ENCODE peak calls at places on chromosomes 4 and X, in four cellular contexts. One of them, this sample, is unnamed.

GRCh38 chrX:926070-926469 is 286.4 kb downstream of the CRLF2 start:
- DNase-seq in H1: no peak
- DNase-seq in HepG2: no peak
- DNase-seq in GM12878: no peak
- DNase-seq in this sample: no peak

GRCh38 chr4:86497131-86497530 is 97.0 kb upstream of the PTPN13 start:
- DNase-seq in H1: no peak
- DNase-seq in HepG2: no peak
- DNase-seq in GM12878: peak
- DNase-seq in this sample: no peak

GRCh38 chr4:108337923-108338322 is 169.2 kb upstream of the LEF1 start:
- DNase-seq in H1: no peak
- DNase-seq in HepG2: peak
- DNase-seq in GM12878: no peak
- DNase-seq in this sample: peak

GRCh38 chr4:72665376-72665978 is 96.5 kb upstream of the ADAMTS3 start:
- DNase-seq in H1: no peak
- DNase-seq in HepG2: no peak
- DNase-seq in GM12878: no peak
- DNase-seq in this sample: no peak

GRCh38 chrX:10516781-10517322 is 103.5 kb downstream of the MID1 start:
- DNase-seq in H1: no peak
- DNase-seq in HepG2: no peak
- DNase-seq in GM12878: no peak
- DNase-seq in this sample: no peak

GRCh38 chr4:124631760-124632159 is 80.8 kb downstream of the ANKRD50 start:
- DNase-seq in H1: no peak
- DNase-seq in HepG2: no peak
- DNase-seq in GM12878: no peak
- DNase-seq in this sample: no peak

GRCh38 chr4:153799708-153800074 is 10.8 kb upstream of the SFRP2 start:
- DNase-seq in H1: no peak
- DNase-seq in HepG2: no peak
- DNase-seq in GM12878: no peak
- DNase-seq in this sample: no peak

GRCh38 chr4:1010522-1011021 is 854 bp upstream of the FGFRL1 start:
- DNase-seq in H1: no peak
- DNase-seq in HepG2: no peak
- DNase-seq in GM12878: no peak
- DNase-seq in this sample: no peak

GRCh38 chrX:13570245-13570573 is 808 bp downstream of the EGFL6 start:
- DNase-seq in H1: no peak
- DNase-seq in HepG2: no peak
- DNase-seq in GM12878: no peak
- DNase-seq in this sample: no peak

DNA sequence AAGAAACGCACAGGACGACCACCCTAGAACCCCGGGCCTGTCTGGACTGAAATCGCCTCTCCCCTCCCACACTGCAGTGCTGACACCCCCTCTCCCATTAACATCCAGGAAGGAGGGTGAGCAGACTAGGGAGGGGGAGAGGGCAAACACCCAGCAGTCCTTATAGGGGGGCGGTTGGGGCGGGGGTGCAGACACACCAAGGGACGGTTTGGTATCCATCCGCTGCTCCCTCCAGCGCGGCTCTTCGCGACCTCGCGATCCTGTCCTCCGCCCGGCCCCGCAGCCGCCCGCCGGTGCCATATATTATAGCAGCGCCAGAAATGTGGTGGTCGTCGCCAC is 411 bp upstream of the GPRASP1 start:
- DNase-seq in H1: no peak
- DNase-seq in HepG2: no peak
- DNase-seq in GM12878: no peak
- DNase-seq in this sample: no peak
- TF ChIP-seq TCF12 in H1: no peak
- TF ChIP-seq TCF12 in HepG2: no peak
- TF ChIP-seq TCF12 in GM12878: no peak
- TF ChIP-seq TCF12 in this sample: no peak

DNA sequence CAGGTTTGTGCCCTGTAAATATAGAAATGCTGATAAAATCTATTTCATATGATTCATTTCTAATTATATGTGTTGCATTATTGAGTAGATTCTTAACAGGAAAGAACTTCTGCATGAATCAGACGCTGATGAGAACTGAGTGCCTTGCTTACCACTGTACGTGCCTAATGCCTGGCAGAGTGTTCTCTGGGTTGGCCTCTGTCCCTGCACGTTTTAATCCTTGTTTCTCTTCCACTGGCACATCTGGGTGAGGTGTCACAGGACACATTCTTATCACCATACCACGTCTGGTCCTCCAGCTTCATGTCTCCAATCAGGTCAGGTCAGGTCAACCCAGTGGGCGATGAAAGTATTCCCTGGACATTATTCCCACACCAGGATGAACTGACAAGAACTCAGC is 53.6 kb downstream of the KLF3 start:
- DNase-seq in H1: no peak
- DNase-seq in HepG2: no peak
- DNase-seq in GM12878: no peak
- DNase-seq in this sample: no peak
- TF ChIP-seq MAX in H1: no peak
- TF ChIP-seq MAX in HepG2: no peak
- TF ChIP-seq MAX in GM12878: no peak
- TF ChIP-seq MAX in this sample: no peak

GRCh38 chr4:169707958-169708643 is 49.6 kb downstream of the HPF1 start:
- DNase-seq in H1: no peak
- DNase-seq in HepG2: no peak
- DNase-seq in GM12878: no peak
- DNase-seq in this sample: no peak
- TF ChIP-seq TCF12 in H1: no peak
- TF ChIP-seq TCF12 in HepG2: no peak
- TF ChIP-seq TCF12 in GM12878: no peak
- TF ChIP-seq TCF12 in this sample: no peak

GRCh38 chr4:41192136-41192535 is 22.2 kb downstream of the APBB2 start:
- DNase-seq in H1: no peak
- DNase-seq in HepG2: no peak
- DNase-seq in GM12878: no peak
- DNase-seq in this sample: no peak
- TF ChIP-seq MAX in H1: no peak
- TF ChIP-seq MAX in HepG2: no peak
- TF ChIP-seq MAX in GM12878: no peak
- TF ChIP-seq MAX in this sample: no peak

DNA sequence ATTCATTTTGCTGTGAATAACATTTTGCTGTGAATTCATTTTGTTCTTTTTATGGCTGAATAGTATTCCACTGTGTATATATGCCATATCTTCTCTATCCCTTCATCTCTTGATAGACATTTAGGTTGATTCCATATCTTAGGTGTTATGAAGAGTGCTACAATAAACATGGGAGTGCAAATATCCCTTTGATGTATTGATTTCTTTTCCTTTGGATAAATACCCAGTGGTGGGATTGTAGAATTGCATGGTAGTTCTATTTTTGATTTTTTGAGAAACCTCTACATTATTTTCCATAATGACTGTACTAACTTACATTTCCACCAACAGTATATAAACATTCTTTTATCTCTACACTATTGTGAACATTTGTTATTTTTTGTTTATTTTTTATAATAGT is 555.9 kb downstream of the PDHA2 start:
- DNase-seq in H1: no peak
- DNase-seq in HepG2: no peak
- DNase-seq in GM12878: no peak
- DNase-seq in this sample: no peak
- TF ChIP-seq TCF12 in H1: no peak
- TF ChIP-seq TCF12 in HepG2: no peak
- TF ChIP-seq TCF12 in GM12878: no peak
- TF ChIP-seq TCF12 in this sample: no peak

GRCh38 chrX:104469771-104470170 is 96.2 kb upstream of the IL1RAPL2 start:
- DNase-seq in H1: no peak
- DNase-seq in HepG2: no peak
- DNase-seq in GM12878: no peak
- DNase-seq in this sample: no peak
- TF ChIP-seq MAX in H1: no peak
- TF ChIP-seq MAX in HepG2: no peak
- TF ChIP-seq MAX in GM12878: no peak
- TF ChIP-seq MAX in this sample: no peak

DNA sequence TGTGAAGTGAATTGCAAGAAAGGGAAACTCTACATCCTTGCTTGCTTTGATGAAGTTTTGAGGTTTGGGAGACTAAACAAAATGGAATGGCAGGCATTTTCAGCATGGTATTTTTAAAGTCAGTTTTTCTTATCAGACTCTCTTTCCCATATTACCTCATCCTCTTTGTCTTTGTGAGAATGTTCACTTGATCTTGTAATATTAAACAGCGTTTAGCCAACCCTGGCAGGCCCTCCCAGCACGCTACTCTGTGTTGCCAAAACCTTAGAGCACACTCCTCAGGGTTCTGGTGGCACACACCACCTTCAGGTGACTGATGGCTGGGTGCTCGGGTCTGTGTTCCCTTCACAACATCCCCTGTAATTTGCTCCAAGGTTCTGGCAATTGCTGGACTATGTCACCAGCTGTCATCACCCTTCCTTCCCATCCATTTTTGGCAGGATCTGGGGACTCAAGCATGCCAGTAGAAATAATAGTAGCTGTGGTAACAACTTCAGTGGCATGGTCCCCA is 273.3 kb downstream of the DCTD start:
- DNase-seq in H1: no peak
- DNase-seq in HepG2: no peak
- DNase-seq in GM12878: no peak
- DNase-seq in this sample: no peak
- TF ChIP-seq TCF12 in H1: no peak
- TF ChIP-seq TCF12 in HepG2: no peak
- TF ChIP-seq TCF12 in GM12878: no peak
- TF ChIP-seq TCF12 in this sample: peak

GRCh38 chrX:47651043-47651905 is 911 bp upstream of the ELK1 start:
- DNase-seq in H1: no peak
- DNase-seq in HepG2: no peak
- DNase-seq in GM12878: no peak
- DNase-seq in this sample: no peak
- TF ChIP-seq MAX in H1: no peak
- TF ChIP-seq MAX in HepG2: no peak
- TF ChIP-seq MAX in GM12878: no peak
- TF ChIP-seq MAX in this sample: no peak